ENCODE peak calls at places on chromosomes 13 and 19, in nine cellular contexts. C is kidney epithelial cell, L is neural progenitor cell, E is GM20000, A is PC-9, R is uterus, D is lower leg skin, V is fibroblast of pulmonary artery, Z is foreskin keratinocyte. Q is an unnamed sample.

GRCh38 chr19:51002101-51002532 is 713 bp upstream of the KLK8 start:
- DNase-seq in C (no peak), L (no peak), E (no peak), A (peak; percentile 68), R (no peak), D (no peak), V (no peak), Z (no peak), Q (peak; percentile 34)

GRCh38 chr19:16836115-16836905 is 7.1 kb downstream of the SIN3B start:
- DNase-seq in C (no peak), L (peak; percentile 19), E (peak; percentile 76), A (no peak), R (peak; percentile 52), D (no peak), V (no peak), Z (peak; percentile 62), Q (no peak)

GRCh38 chr13:77584111-77584510 is 48.6 kb downstream of the SCEL start:
- DNase-seq in C (no peak), L (no peak), E (no peak), A (no peak), R (no peak), D (peak; percentile 50), V (no peak), Z (peak; percentile 33), Q (no peak)

GRCh38 chr13:68304287-68304893 is 1074.3 kb upstream of the PCDH9 start:
- DNase-seq in C (peak; percentile 7), L (peak; percentile 35), E (peak; percentile 7), A (no peak), R (no peak), D (no peak), V (peak; percentile 19), Z (no peak), Q (peak; percentile 0)

GRCh38 chr13:29589234-29589633 is 6.3 kb downstream of the SLC7A1 start:
- DNase-seq in C (peak; percentile 72), L (peak; percentile 53), E (no peak), A (no peak), R (no peak), D (no peak), V (no peak), Z (no peak), Q (peak; percentile 64)

GRCh38 chr19:15456871-15457700 is 7.3 kb downstream of the RASAL3 start:
- DNase-seq in C (no peak), L (peak; percentile 69), E (no peak), A (no peak), R (no peak), D (peak; percentile 31), V (no peak), Z (no peak), Q (peak; percentile 45)

GRCh38 chr19:18879579-18880373 is 16.2 kb downstream of the CERS1 start:
- DNase-seq in C (no peak), L (peak; percentile 36), E (no peak), A (peak; percentile 73), R (no peak), D (no peak), V (peak; percentile 20), Z (no peak), Q (peak; percentile 34)

GRCh38 chr19:46213156-46213555 is 16.4 kb upstream of the IGFL1 start:
- DNase-seq in C (no peak), L (no peak), E (no peak), A (no peak), R (no peak), D (no peak), V (no peak), Z (no peak), Q (no peak)

GRCh38 chr13:34935841-34936240 is 6.2 kb upstream of the NBEA start:
- DNase-seq in C (no peak), L (no peak), E (no peak), A (no peak), R (no peak), D (no peak), V (no peak), Z (no peak), Q (no peak)

GRCh38 chr19:39247701-39248664 is 673 bp downstream of the IFNL4 start:
- DNase-seq in C (no peak), L (peak; percentile 67), E (no peak), A (no peak), R (no peak), D (no peak), V (peak; percentile 8), Z (no peak), Q (no peak)

GRCh38 chr13:67095621-67096020 is 134.5 kb downstream of the PCDH9 start:
- DNase-seq in C (no peak), L (no peak), E (no peak), A (no peak), R (no peak), D (no peak), V (peak; percentile 90), Z (no peak), Q (no peak)

GRCh38 chr19:4557186-4557970 is 2.1 kb downstream of the SEMA6B start:
- DNase-seq in C (no peak), L (no peak), E (no peak), A (no peak), R (no peak), D (no peak), V (no peak), Z (no peak), Q (peak; percentile 54)

GRCh38 chr19:36203293-36203692 is 11.2 kb downstream of the ZNF565 start:
- DNase-seq in C (no peak), L (no peak), E (no peak), A (no peak), R (no peak), D (no peak), V (no peak), Z (no peak), Q (no peak)

GRCh38 chr13:98490195-98490771 is 86.6 kb downstream of the STK24 start:
- DNase-seq in C (no peak), L (no peak), E (no peak), A (no peak), R (no peak), D (no peak), V (no peak), Z (no peak), Q (no peak)

GRCh38 chr13:108948269-108948671 is 318.9 kb downstream of the MYO16 start:
- DNase-seq in C (no peak), L (no peak), E (no peak), A (peak; percentile 41), R (no peak), D (no peak), V (no peak), Z (no peak), Q (no peak)
- TF ChIP-seq CTCF in C (no peak), L (no peak), E (no peak), A (no peak), R (no peak), D (no peak), V (no peak), Z (no peak), Q (no peak)

GRCh38 chr19:29478578-29479565 is 46.9 kb upstream of the VSTM2B start:
- DNase-seq in C (no peak), L (peak; percentile 85), E (peak; percentile 34), A (no peak), R (no peak), D (no peak), V (no peak), Z (no peak), Q (peak; percentile 31)
- TF ChIP-seq CTCF in C (peak; percentile 30), L (peak; percentile 85), E (peak; percentile 37), A (peak; percentile 68), R (no peak), D (no peak), V (no peak), Z (no peak), Q (no peak)

GRCh38 chr13:49436890-49437289 is 7.0 kb downstream of the CAB39L start:
- DNase-seq in C (no peak), L (no peak), E (no peak), A (no peak), R (peak; percentile 43), D (peak; percentile 30), V (peak; percentile 70), Z (no peak), Q (peak; percentile 1)
- TF ChIP-seq CTCF in C (peak; percentile 10), L (no peak), E (no peak), A (peak; percentile 51), R (peak; percentile 62), D (no peak), V (no peak), Z (peak; percentile 43), Q (no peak)

GRCh38 chr19:47241919-47242644 is 11.1 kb upstream of the BBC3 start:
- DNase-seq in C (no peak), L (no peak), E (no peak), A (peak; percentile 46), R (no peak), D (no peak), V (no peak), Z (no peak), Q (no peak)
- TF ChIP-seq CTCF in C (no peak), L (no peak), E (no peak), A (no peak), R (no peak), D (no peak), V (no peak), Z (no peak), Q (no peak)

GRCh38 chr19:22422220-22422619 is at the start of gene ZNF98:
- DNase-seq in C (no peak), L (no peak), E (no peak), A (no peak), R (peak; percentile 28), D (no peak), V (peak; percentile 0), Z (no peak), Q (no peak)

GRCh38 chr19:22421797-22422196 is 349 bp downstream of the ZNF98 start:
- DNase-seq in C (no peak), L (no peak), E (no peak), A (no peak), R (no peak), D (no peak), V (no peak), Z (no peak), Q (no peak)

GRCh38 chr19:22426901-22427300 is 4.8 kb upstream of the ZNF98 start:
- DNase-seq in C (no peak), L (no peak), E (no peak), A (no peak), R (no peak), D (no peak), V (no peak), Z (no peak), Q (no peak)

GRCh38 chr19:22428299-22428913 is 6.3 kb upstream of the ZNF98 start:
- DNase-seq in C (no peak), L (no peak), E (no peak), A (no peak), R (no peak), D (no peak), V (no peak), Z (no peak), Q (no peak)

GRCh38 chr19:22427587-22428298 is 5.6 kb upstream of the ZNF98 start:
- DNase-seq in C (no peak), L (no peak), E (no peak), A (no peak), R (no peak), D (no peak), V (no peak), Z (no peak), Q (no peak)
- TF ChIP-seq CTCF in C (no peak), L (no peak), E (no peak), A (no peak), R (no peak), D (no peak), V (no peak), Z (no peak), Q (no peak)